ENCODE peak calls at places on chromosome 22, in four cellular contexts. R, C, N and X are unnamed samples. For H3K36me3, the result is how much of the 10 kb centered on the place peaks cover.

GRCh38 chr22:46587492-46588278 is 32.5 kb upstream of the GRAMD4 start:
- DNase-seq in C (peak), R (no peak), N (no peak), X (no peak)

GRCh38 chr22:27718186-27719032 is 83.1 kb downstream of the MN1 start:
- DNase-seq in C (peak), N (peak), R (peak), X (peak)

GRCh38 chr22:38412435-38413084 is 42.4 kb downstream of the KCNJ4 start:
- DNase-seq in C (no peak), R (no peak), N (peak), X (no peak)

GRCh38 chr22:46070722-46071450 is 79.4 kb upstream of the PPARA start:
- DNase-seq in C (peak), N (peak), R (peak), X (no peak)

GRCh38 chr22:37569009-37569920 is 9.0 kb downstream of the CDC42EP1 start:
- DNase-seq in R (no peak), N (no peak), C (no peak), X (peak)

GRCh38 chr22:49928185-49928495 is 9.7 kb downstream of the CRELD2 start:
- DNase-seq in R (no peak), C (no peak), N (no peak), X (no peak)

GRCh38 chr22:37425800-37426531 is 1.3 kb downstream of the ELFN2 start:
- DNase-seq in N (no peak), C (no peak), R (peak), X (no peak)

GRCh38 chr22:31637375-31637937 is 24.6 kb downstream of the PISD start:
- DNase-seq in R (no peak), N (no peak), C (peak), X (no peak)

GRCh38 chr22:48919187-48919590 is 908.5 kb downstream of the BRD1 start:
- DNase-seq in C (no peak), N (no peak), R (no peak), X (no peak)

GRCh38 chr22:26406118-26406517 is 22.9 kb upstream of the ASPHD2 start:
- DNase-seq in C (no peak), R (peak), N (no peak), X (no peak)

GRCh38 chr22:49632199-49633009 is 195.3 kb downstream of the BRD1 start:
- DNase-seq in N (peak), R (peak), C (peak), X (peak)

GRCh38 chr22:47107431-47107830 is 345.0 kb downstream of the TBC1D22A start:
- DNase-seq in R (peak), N (no peak), C (no peak), X (peak)

DNA sequence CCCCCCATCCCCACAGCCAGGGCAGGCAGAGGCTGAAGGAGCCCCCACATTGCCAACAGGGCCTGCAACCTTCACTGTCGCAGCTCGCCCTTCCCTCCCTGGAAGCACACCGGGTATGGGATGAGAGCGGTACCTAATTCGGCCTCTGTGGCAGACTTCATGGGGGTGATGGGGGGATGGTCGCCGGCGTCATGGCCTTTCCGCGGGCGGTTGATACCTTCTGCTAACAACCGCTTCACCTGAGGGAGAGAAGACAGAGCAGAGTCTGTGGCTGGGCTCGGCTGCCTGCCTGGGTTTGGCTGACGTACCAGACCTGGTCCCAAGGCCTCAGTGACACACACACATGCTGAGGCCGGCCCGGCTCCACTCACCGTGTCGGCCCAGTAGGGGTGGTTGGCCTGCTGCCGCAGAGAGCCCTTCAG is 11.2 kb upstream of the PPM1F start:
- DNase-seq in N (no peak), C (no peak), R (no peak), X (no peak)
- H3K36me3 ChIP-seq in N (under half), C (half or more), R (half or more), X (under half)

GRCh38 chr22:19886605-19887250 is 32.1 kb upstream of the GNB1L start:
- DNase-seq in N (no peak), C (peak), R (peak), X (peak)

GRCh38 chr22:19884161-19884953 is 29.7 kb upstream of the GNB1L start:
- DNase-seq in R (no peak), N (no peak), C (peak), X (no peak)

GRCh38 chr22:19887251-19887985 is 32.7 kb upstream of the GNB1L start:
- DNase-seq in N (no peak), C (peak), R (no peak), X (no peak)

GRCh38 chr22:19884954-19885751 is 30.5 kb upstream of the GNB1L start:
- DNase-seq in R (no peak), C (peak), N (no peak), X (no peak)

DNA sequence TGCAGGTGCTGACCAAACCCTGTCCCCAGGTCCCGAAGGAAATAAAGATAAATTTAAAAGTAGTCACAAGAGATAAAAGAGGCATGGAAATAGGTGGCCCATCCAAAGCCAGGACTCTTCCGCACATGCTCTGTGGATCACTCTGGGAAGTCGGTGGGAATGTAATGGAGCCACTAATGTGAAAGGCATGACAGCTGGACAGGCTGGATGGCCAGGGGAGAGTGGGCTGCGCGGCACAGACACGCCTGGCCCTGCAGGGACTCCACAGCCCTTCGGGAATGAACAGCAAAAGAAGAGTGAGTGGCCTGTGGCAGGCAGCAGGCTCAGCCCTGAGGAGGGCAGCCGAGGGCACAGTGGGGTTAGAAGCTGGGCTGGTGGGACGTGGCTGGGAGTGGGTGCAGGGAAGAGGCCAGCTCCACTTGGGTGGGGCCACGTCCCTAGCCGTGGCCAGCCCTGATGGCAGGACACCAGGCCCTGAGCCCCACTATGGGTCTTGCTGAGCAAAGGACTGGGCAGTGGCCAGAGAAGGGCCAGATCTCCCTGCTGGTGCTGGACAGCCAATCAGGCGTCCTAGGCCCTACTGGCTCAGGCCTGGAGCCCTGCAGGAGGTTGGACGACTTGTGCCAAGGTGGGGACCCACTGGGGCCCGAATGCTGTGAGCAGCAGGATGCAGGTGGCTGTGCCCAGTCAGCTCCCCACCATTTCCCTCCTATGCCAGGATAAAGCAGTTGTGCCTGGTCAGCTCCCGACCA is 31.3 kb upstream of the GNB1L start:
- DNase-seq in C (no peak), R (no peak), N (no peak), X (no peak)
- H3K4me3 ChIP-seq in C (no peak), R (no peak), N (no peak), X (no peak)

GRCh38 chr22:29061773-29062172 is at the start of gene C22orf31:
- DNase-seq in C (no peak), R (peak), N (no peak), X (no peak)
- H3K36me3 ChIP-seq in C (under half), R (under half), N (under half), X (under half)

GRCh38 chr22:40679249-40679963 is at the start of gene MCHR1:
- DNase-seq in N (no peak), C (no peak), R (peak), X (no peak)
- H3K4me3 ChIP-seq in N (peak), C (peak), R (peak), X (no peak)

GRCh38 chr22:36299295-36299694 is 46.4 kb downstream of the APOL1 start:
- DNase-seq in N (no peak), R (no peak), C (no peak), X (no peak)
- H3K36me3 ChIP-seq in N (half or more), R (half or more), C (half or more), X (half or more)